ENCODE peak calls at places on chromosomes 13 and 19, in four cellular contexts. One of them, this sample, is unnamed.

GRCh38 chr19:16969127-16969526 is 57.5 kb downstream of the CPAMD8 start:
- DNase-seq in WTC11: no peak
- DNase-seq in A549: peak; percentile 23
- DNase-seq in K562: no peak
- DNase-seq in this sample: peak; percentile 25

GRCh38 chr19:30281903-30282302 is 90.3 kb upstream of the ZNF536 start:
- DNase-seq in WTC11: no peak
- DNase-seq in K562: no peak
- DNase-seq in A549: no peak
- DNase-seq in this sample: no peak

GRCh38 chr13:33548065-33548464 is 262.5 kb upstream of the STARD13 start:
- DNase-seq in WTC11: no peak
- DNase-seq in A549: no peak
- DNase-seq in K562: no peak
- DNase-seq in this sample: no peak

GRCh38 chr19:51546107-51546649 is 14.7 kb upstream of the SIGLEC6 start:
- DNase-seq in K562: no peak
- DNase-seq in WTC11: no peak
- DNase-seq in A549: no peak
- DNase-seq in this sample: no peak

GRCh38 chr13:111187879-111188643 is 73.0 kb downstream of the ARHGEF7 start:
- DNase-seq in K562: no peak
- DNase-seq in A549: no peak
- DNase-seq in WTC11: no peak
- DNase-seq in this sample: no peak

GRCh38 chr13:25768726-25769270 is 283.0 kb downstream of the SHISA2 start:
- DNase-seq in K562: no peak
- DNase-seq in WTC11: no peak
- DNase-seq in A549: no peak
- DNase-seq in this sample: no peak

GRCh38 chr19:3857449-3858003 is 11.3 kb downstream of the ZFR2 start:
- DNase-seq in A549: no peak
- DNase-seq in WTC11: no peak
- DNase-seq in K562: no peak
- DNase-seq in this sample: no peak

GRCh38 chr19:4910594-4911273 is 1.4 kb downstream of the UHRF1 start:
- DNase-seq in WTC11: no peak
- DNase-seq in K562: no peak
- DNase-seq in A549: peak; percentile 45
- DNase-seq in this sample: no peak

GRCh38 chr19:13986348-13986904 is 19.7 kb downstream of the RFX1 start:
- DNase-seq in WTC11: peak; percentile 83
- DNase-seq in A549: no peak
- DNase-seq in K562: no peak
- DNase-seq in this sample: no peak

GRCh38 chr13:33153421-33154381 is 131.9 kb downstream of the STARD13 start:
- DNase-seq in A549: no peak
- DNase-seq in K562: no peak
- DNase-seq in WTC11: no peak
- DNase-seq in this sample: peak; percentile 10

GRCh38 chr13:32261567-32261966 is 53.6 kb downstream of the ZAR1L start:
- DNase-seq in A549: no peak
- DNase-seq in WTC11: no peak
- DNase-seq in K562: peak; percentile 32
- DNase-seq in this sample: no peak

GRCh38 chr13:100244431-100244830 is 155.5 kb downstream of the PCCA start:
- DNase-seq in K562: no peak
- DNase-seq in WTC11: no peak
- DNase-seq in A549: no peak
- DNase-seq in this sample: no peak

GRCh38 chr19:11652492-11652891 is 55.2 kb downstream of the ZNF627 start:
- DNase-seq in K562: no peak
- DNase-seq in WTC11: no peak
- DNase-seq in A549: peak; percentile 5
- DNase-seq in this sample: no peak

GRCh38 chr19:10368101-10368803 is 12.1 kb downstream of the TYK2 start:
- DNase-seq in K562: no peak
- DNase-seq in WTC11: no peak
- DNase-seq in A549: no peak
- DNase-seq in this sample: no peak

GRCh38 chr13:23384111-23384510 is 49.4 kb downstream of the SACS start:
- DNase-seq in K562: no peak
- DNase-seq in A549: peak; percentile 41
- DNase-seq in WTC11: no peak
- DNase-seq in this sample: no peak

GRCh38 chr13:103097366-103097928 is 31.2 kb upstream of the SLC10A2 start:
- DNase-seq in K562: no peak
- DNase-seq in WTC11: no peak
- DNase-seq in A549: no peak
- DNase-seq in this sample: no peak

GRCh38 chr19:16327911-16328823 is 3.5 kb downstream of the KLF2 start:
- DNase-seq in K562: no peak
- DNase-seq in WTC11: no peak
- DNase-seq in A549: peak; percentile 32
- DNase-seq in this sample: no peak

GRCh38 chr13:114260818-114261217 is 20.6 kb upstream of the UPF3A start:
- DNase-seq in K562: no peak
- DNase-seq in A549: no peak
- DNase-seq in WTC11: no peak
- DNase-seq in this sample: no peak

GRCh38 chr19:39223703-39224279 is 19.7 kb upstream of the SYCN start:
- DNase-seq in WTC11: peak; percentile 67
- DNase-seq in A549: no peak
- DNase-seq in K562: peak; percentile 66
- DNase-seq in this sample: no peak

GRCh38 chr19:51560339-51560738 is 10.7 kb upstream of the ZNF175 start:
- DNase-seq in K562: no peak
- DNase-seq in WTC11: no peak
- DNase-seq in A549: no peak
- DNase-seq in this sample: no peak

GRCh38 chr19:32020538-32020937 is 324.9 kb upstream of the ZNF507 start:
- DNase-seq in K562: no peak
- DNase-seq in WTC11: no peak
- DNase-seq in A549: no peak
- DNase-seq in this sample: no peak

GRCh38 chr13:96388598-96388997 is 298.7 kb downstream of the HS6ST3 start:
- DNase-seq in WTC11: no peak
- DNase-seq in A549: no peak
- DNase-seq in K562: no peak
- DNase-seq in this sample: no peak

GRCh38 chr13:27406178-27406939 is 18.1 kb upstream of the GTF3A start:
- DNase-seq in K562: peak; percentile 17
- DNase-seq in A549: peak; percentile 49
- DNase-seq in WTC11: no peak
- DNase-seq in this sample: peak; percentile 43

GRCh38 chr13:111216166-111216960 is 101.3 kb downstream of the ARHGEF7 start:
- DNase-seq in A549: peak; percentile 20
- DNase-seq in K562: peak; percentile 13
- DNase-seq in WTC11: peak; percentile 65
- DNase-seq in this sample: peak; percentile 29

GRCh38 chr13:66992183-66992582 is 238.0 kb downstream of the PCDH9 start:
- DNase-seq in WTC11: no peak
- DNase-seq in K562: no peak
- DNase-seq in A549: peak; percentile 75
- DNase-seq in this sample: no peak

GRCh38 chr19:30857388-30857787 is 485.2 kb downstream of the ZNF536 start:
- DNase-seq in A549: no peak
- DNase-seq in WTC11: peak; percentile 22
- DNase-seq in K562: no peak
- DNase-seq in this sample: no peak

GRCh38 chr19:51904331-51905165 is at the start of gene ZNF649:
- DNase-seq in K562: peak; percentile 89
- DNase-seq in A549: peak; percentile 70
- DNase-seq in WTC11: peak; percentile 88
- DNase-seq in this sample: peak; percentile 83

GRCh38 chr19:17210296-17210695 is 4.9 kb upstream of the USE1 start:
- DNase-seq in A549: no peak
- DNase-seq in WTC11: no peak
- DNase-seq in K562: no peak
- DNase-seq in this sample: no peak

GRCh38 chr13:54210397-54211050 is 1181.9 kb downstream of the OLFM4 start:
- DNase-seq in WTC11: no peak
- DNase-seq in A549: no peak
- DNase-seq in K562: no peak
- DNase-seq in this sample: no peak

GRCh38 chr19:58305932-58306323 is 751 bp downstream of the ERVK3-1 start:
- DNase-seq in WTC11: no peak
- DNase-seq in K562: no peak
- DNase-seq in A549: no peak
- DNase-seq in this sample: peak; percentile 21

GRCh38 chr19:57560049-57560491 is 407 bp upstream of the ZNF550 start:
- DNase-seq in K562: no peak
- DNase-seq in A549: no peak
- DNase-seq in WTC11: no peak
- DNase-seq in this sample: no peak

GRCh38 chr19:54969647-54970046 is 3.5 kb downstream of the NLRP2 start:
- DNase-seq in A549: no peak
- DNase-seq in K562: no peak
- DNase-seq in WTC11: no peak
- DNase-seq in this sample: no peak

GRCh38 chr13:42001580-42001979 is 40.7 kb upstream of the VWA8 start:
- DNase-seq in A549: peak; percentile 33
- DNase-seq in WTC11: peak; percentile 16
- DNase-seq in K562: no peak
- DNase-seq in this sample: no peak

GRCh38 chr13:98650376-98651107 is 73.6 kb upstream of the STK24 start:
- DNase-seq in WTC11: no peak
- DNase-seq in A549: no peak
- DNase-seq in K562: no peak
- DNase-seq in this sample: no peak

GRCh38 chr13:51815848-51816247 is 11.9 kb upstream of the DHRS12 start:
- DNase-seq in WTC11: no peak
- DNase-seq in A549: no peak
- DNase-seq in K562: no peak
- DNase-seq in this sample: no peak

GRCh38 chr19:17027428-17027816 is 812 bp upstream of the CPAMD8 start:
- DNase-seq in K562: no peak
- DNase-seq in WTC11: no peak
- DNase-seq in A549: no peak
- DNase-seq in this sample: no peak

GRCh38 chr19:28977826-28978225 is 235.1 kb downstream of the UQCRFS1 start:
- DNase-seq in K562: no peak
- DNase-seq in A549: no peak
- DNase-seq in WTC11: peak; percentile 36
- DNase-seq in this sample: no peak
- TF ChIP-seq NR3C1 in K562: no peak
- TF ChIP-seq NR3C1 in A549: no peak
- TF ChIP-seq NR3C1 in WTC11: no peak
- TF ChIP-seq NR3C1 in this sample: no peak

DNA sequence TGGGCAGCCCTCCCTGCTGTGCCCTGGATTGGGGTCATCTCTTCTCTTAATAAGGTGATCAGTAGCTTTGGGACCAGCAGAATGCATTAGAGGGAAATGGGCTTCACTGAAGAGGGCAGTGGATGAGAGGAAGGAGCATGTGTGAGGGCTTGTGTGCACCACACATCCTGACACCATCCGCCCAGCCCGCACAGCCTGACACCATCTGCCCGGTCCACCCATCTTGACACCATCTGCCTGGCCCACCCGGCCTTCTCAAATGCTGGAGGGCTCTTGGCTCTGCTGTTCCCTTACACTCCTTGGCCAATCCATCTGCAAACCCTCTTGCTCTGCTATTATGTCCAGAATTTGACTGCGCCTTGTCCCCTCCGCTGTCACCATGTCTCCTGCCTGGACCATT is 41.8 kb downstream of the BICRA start:
- DNase-seq in K562: no peak
- DNase-seq in A549: no peak
- DNase-seq in WTC11: no peak
- DNase-seq in this sample: no peak
- TF ChIP-seq NR3C1 in K562: no peak
- TF ChIP-seq NR3C1 in A549: no peak
- TF ChIP-seq NR3C1 in WTC11: no peak
- TF ChIP-seq NR3C1 in this sample: no peak

GRCh38 chr13:59392328-59392727 is 771.4 kb downstream of the DIAPH3 start:
- DNase-seq in A549: no peak
- DNase-seq in K562: no peak
- DNase-seq in WTC11: no peak
- DNase-seq in this sample: no peak

GRCh38 chr13:59394526-59394925 is 769.2 kb downstream of the DIAPH3 start:
- DNase-seq in A549: no peak
- DNase-seq in WTC11: no peak
- DNase-seq in K562: no peak
- DNase-seq in this sample: no peak

DNA sequence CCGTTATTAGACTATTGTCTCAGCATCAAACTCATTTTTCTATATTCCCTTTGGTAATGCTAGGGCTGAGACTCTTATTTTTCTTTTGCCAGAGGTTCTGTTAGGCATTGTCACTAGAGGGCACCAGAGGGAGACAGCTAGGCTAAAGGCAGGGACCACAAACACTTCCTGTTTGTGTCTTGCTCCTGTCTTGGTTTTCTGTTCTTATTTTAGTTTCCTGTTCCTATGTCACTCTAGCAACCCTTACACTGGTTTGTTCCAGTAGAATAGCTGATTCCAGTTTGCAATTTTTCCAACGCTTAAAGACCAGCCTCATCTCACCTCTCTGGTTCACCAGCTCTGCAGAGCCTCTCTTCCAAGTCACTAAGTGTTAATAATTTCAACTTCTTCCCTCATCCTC is 772.0 kb downstream of the DIAPH3 start:
- DNase-seq in A549: peak; percentile 38
- DNase-seq in WTC11: peak; percentile 48
- DNase-seq in K562: peak; percentile 12
- DNase-seq in this sample: peak; percentile 39
- TF ChIP-seq NR3C1 in A549: no peak
- TF ChIP-seq NR3C1 in WTC11: no peak
- TF ChIP-seq NR3C1 in K562: no peak
- TF ChIP-seq NR3C1 in this sample: no peak

DNA sequence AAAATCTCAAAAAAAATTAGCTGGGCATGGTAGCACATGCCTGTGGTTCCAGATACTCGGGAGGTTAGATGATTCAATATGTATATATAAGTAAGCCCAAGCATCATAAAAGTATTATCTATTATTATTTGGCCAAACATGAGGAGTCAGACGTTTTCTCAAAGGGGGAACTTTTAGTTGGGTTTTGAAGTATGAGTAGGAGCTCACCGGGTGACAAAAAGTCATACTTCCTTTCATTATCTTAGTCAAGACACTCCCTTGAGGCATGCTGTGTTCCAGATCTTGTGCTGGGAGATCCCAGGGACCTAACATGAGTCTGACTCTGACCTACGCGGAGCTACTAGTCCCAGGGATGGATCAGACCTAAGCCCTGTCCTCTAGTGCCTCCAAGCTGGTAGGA is 8.2 kb upstream of the MYH14 start:
- DNase-seq in A549: no peak
- DNase-seq in K562: no peak
- DNase-seq in WTC11: no peak
- DNase-seq in this sample: no peak
- TF ChIP-seq NR3C1 in A549: no peak
- TF ChIP-seq NR3C1 in K562: no peak
- TF ChIP-seq NR3C1 in WTC11: no peak
- TF ChIP-seq NR3C1 in this sample: no peak